ENCODE peak calls at places on chromosome 19, in ten cellular contexts. One of them, this sample, is unnamed.
A peak's percentile ranks its signal among the peaks of the same experiment; 100 is the strongest.

GRCh38 chr19:38434549-38435051 is 1.1 kb downstream of the RYR1 start:
- DNase-seq in gastrocnemius medialis: peak; percentile 97
- DNase-seq in endodermal cell: peak; percentile 88
- DNase-seq in esophagus squamous epithelium: no peak
- DNase-seq in heart right ventricle: peak; percentile 39
- DNase-seq in sigmoid colon: no peak
- DNase-seq in fibroblast of lung: no peak
- DNase-seq in K562: peak; percentile 71
- DNase-seq in right cardiac atrium: peak; percentile 73
- DNase-seq in tibial nerve: no peak
- DNase-seq in this sample: no peak

GRCh38 chr19:15256708-15257331 is 24.6 kb upstream of the EPHX3 start:
- DNase-seq in sigmoid colon: no peak
- DNase-seq in heart right ventricle: no peak
- DNase-seq in endodermal cell: no peak
- DNase-seq in tibial nerve: no peak
- DNase-seq in fibroblast of lung: no peak
- DNase-seq in K562: no peak
- DNase-seq in right cardiac atrium: peak; percentile 52
- DNase-seq in esophagus squamous epithelium: no peak
- DNase-seq in gastrocnemius medialis: no peak
- DNase-seq in this sample: no peak

GRCh38 chr19:33236696-33237390 is 11.2 kb upstream of the SLC7A10 start:
- DNase-seq in heart right ventricle: no peak
- DNase-seq in sigmoid colon: no peak
- DNase-seq in gastrocnemius medialis: no peak
- DNase-seq in esophagus squamous epithelium: no peak
- DNase-seq in K562: no peak
- DNase-seq in fibroblast of lung: no peak
- DNase-seq in endodermal cell: no peak
- DNase-seq in right cardiac atrium: no peak
- DNase-seq in tibial nerve: no peak
- DNase-seq in this sample: no peak

GRCh38 chr19:1465191-1466016 is 13.6 kb downstream of the C19orf25 start:
- DNase-seq in tibial nerve: no peak
- DNase-seq in heart right ventricle: peak; percentile 56
- DNase-seq in esophagus squamous epithelium: no peak
- DNase-seq in sigmoid colon: no peak
- DNase-seq in gastrocnemius medialis: no peak
- DNase-seq in fibroblast of lung: peak; percentile 39
- DNase-seq in endodermal cell: peak; percentile 89
- DNase-seq in K562: no peak
- DNase-seq in right cardiac atrium: peak; percentile 73
- DNase-seq in this sample: no peak

GRCh38 chr19:18161691-18162039 is 8.7 kb downstream of the PIK3R2 start:
- DNase-seq in heart right ventricle: no peak
- DNase-seq in tibial nerve: no peak
- DNase-seq in fibroblast of lung: no peak
- DNase-seq in esophagus squamous epithelium: no peak
- DNase-seq in right cardiac atrium: no peak
- DNase-seq in gastrocnemius medialis: no peak
- DNase-seq in K562: no peak
- DNase-seq in endodermal cell: no peak
- DNase-seq in sigmoid colon: no peak
- DNase-seq in this sample: no peak

GRCh38 chr19:54473071-54473941 is at the start of gene CDC42EP5:
- DNase-seq in heart right ventricle: peak; percentile 76
- DNase-seq in right cardiac atrium: peak; percentile 94
- DNase-seq in esophagus squamous epithelium: no peak
- DNase-seq in gastrocnemius medialis: peak; percentile 39
- DNase-seq in fibroblast of lung: peak; percentile 84
- DNase-seq in sigmoid colon: peak; percentile 91
- DNase-seq in endodermal cell: peak; percentile 61
- DNase-seq in tibial nerve: peak; percentile 62
- DNase-seq in K562: peak; percentile 53
- DNase-seq in this sample: no peak

GRCh38 chr19:13043285-13043684 is 48.0 kb downstream of the NFIX start:
- DNase-seq in fibroblast of lung: no peak
- DNase-seq in esophagus squamous epithelium: no peak
- DNase-seq in K562: no peak
- DNase-seq in tibial nerve: no peak
- DNase-seq in gastrocnemius medialis: peak; percentile 85
- DNase-seq in heart right ventricle: no peak
- DNase-seq in endodermal cell: no peak
- DNase-seq in sigmoid colon: no peak
- DNase-seq in right cardiac atrium: no peak
- DNase-seq in this sample: no peak

GRCh38 chr19:38759590-38760003 is 13.7 kb downstream of the LGALS7 start:
- DNase-seq in right cardiac atrium: no peak
- DNase-seq in heart right ventricle: no peak
- DNase-seq in fibroblast of lung: no peak
- DNase-seq in gastrocnemius medialis: no peak
- DNase-seq in endodermal cell: no peak
- DNase-seq in esophagus squamous epithelium: no peak
- DNase-seq in tibial nerve: no peak
- DNase-seq in K562: no peak
- DNase-seq in sigmoid colon: peak; percentile 55
- DNase-seq in this sample: no peak

GRCh38 chr19:4379383-4380253 is 20.7 kb downstream of the SH3GL1 start:
- DNase-seq in sigmoid colon: peak; percentile 71
- DNase-seq in tibial nerve: no peak
- DNase-seq in gastrocnemius medialis: peak; percentile 94
- DNase-seq in heart right ventricle: no peak
- DNase-seq in K562: no peak
- DNase-seq in right cardiac atrium: peak; percentile 53
- DNase-seq in esophagus squamous epithelium: no peak
- DNase-seq in fibroblast of lung: no peak
- DNase-seq in endodermal cell: no peak
- DNase-seq in this sample: peak; percentile 56

GRCh38 chr19:6062274-6062673 is 48.0 kb downstream of the RFX2 start:
- DNase-seq in heart right ventricle: no peak
- DNase-seq in endodermal cell: peak; percentile 31
- DNase-seq in tibial nerve: no peak
- DNase-seq in esophagus squamous epithelium: no peak
- DNase-seq in fibroblast of lung: no peak
- DNase-seq in gastrocnemius medialis: no peak
- DNase-seq in K562: no peak
- DNase-seq in sigmoid colon: no peak
- DNase-seq in right cardiac atrium: no peak
- DNase-seq in this sample: peak; percentile 22

GRCh38 chr19:48780684-48781391 is 25.5 kb downstream of the FGF21 start:
- DNase-seq in fibroblast of lung: peak; percentile 86
- DNase-seq in sigmoid colon: no peak
- DNase-seq in K562: peak; percentile 34
- DNase-seq in endodermal cell: no peak
- DNase-seq in esophagus squamous epithelium: no peak
- DNase-seq in right cardiac atrium: no peak
- DNase-seq in tibial nerve: no peak
- DNase-seq in gastrocnemius medialis: no peak
- DNase-seq in heart right ventricle: no peak
- DNase-seq in this sample: no peak

GRCh38 chr19:5011476-5012238 is 42.7 kb downstream of the KDM4B start:
- DNase-seq in sigmoid colon: no peak
- DNase-seq in gastrocnemius medialis: peak; percentile 12
- DNase-seq in tibial nerve: no peak
- DNase-seq in fibroblast of lung: no peak
- DNase-seq in heart right ventricle: no peak
- DNase-seq in right cardiac atrium: no peak
- DNase-seq in esophagus squamous epithelium: no peak
- DNase-seq in endodermal cell: no peak
- DNase-seq in K562: no peak
- DNase-seq in this sample: no peak

GRCh38 chr19:1512671-1513491 is at the start of gene ADAMTSL5:
- DNase-seq in sigmoid colon: no peak
- DNase-seq in K562: peak; percentile 84
- DNase-seq in gastrocnemius medialis: peak; percentile 60
- DNase-seq in endodermal cell: peak; percentile 78
- DNase-seq in esophagus squamous epithelium: no peak
- DNase-seq in right cardiac atrium: peak; percentile 88
- DNase-seq in fibroblast of lung: peak; percentile 50
- DNase-seq in tibial nerve: no peak
- DNase-seq in heart right ventricle: peak; percentile 67
- DNase-seq in this sample: peak; percentile 52

DNA sequence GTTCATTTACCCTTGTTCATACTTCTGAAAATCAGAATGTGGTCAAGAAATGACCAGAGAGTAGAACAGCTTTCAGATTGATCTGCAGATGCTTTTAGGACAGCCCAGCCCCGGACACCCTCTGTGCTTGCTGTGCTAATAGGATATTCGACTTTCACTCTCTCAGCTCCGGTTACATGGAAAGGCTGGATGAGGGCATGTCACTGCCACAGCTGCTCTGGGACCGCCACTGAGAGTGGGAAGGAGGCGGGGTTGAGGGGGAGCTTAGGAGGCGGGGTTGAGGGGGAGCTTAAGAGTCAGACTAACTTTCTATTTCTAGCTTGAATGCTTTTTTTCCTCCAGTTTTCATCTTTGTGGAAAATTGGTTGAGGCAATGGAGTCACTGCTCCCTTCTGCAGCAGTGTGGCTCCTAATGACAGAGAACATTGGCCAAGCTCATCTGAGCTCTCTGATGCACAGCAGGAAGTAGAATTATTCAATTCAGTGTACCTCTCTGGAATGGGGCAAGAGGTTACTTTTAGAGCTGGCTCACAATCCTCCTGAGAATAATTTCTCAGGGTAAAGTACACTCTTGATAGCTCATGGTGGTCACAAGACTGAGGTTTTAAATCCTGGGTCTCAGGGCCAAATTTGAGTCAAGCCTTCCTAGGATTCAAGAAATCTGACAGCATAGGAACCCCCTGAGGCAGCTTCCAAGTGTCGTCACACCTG is 74.6 kb upstream of the NPAS1 start:
- DNase-seq in endodermal cell: peak; percentile 84
- DNase-seq in tibial nerve: peak; percentile 57
- DNase-seq in fibroblast of lung: peak; percentile 66
- DNase-seq in right cardiac atrium: peak; percentile 88
- DNase-seq in esophagus squamous epithelium: no peak
- DNase-seq in sigmoid colon: peak; percentile 75
- DNase-seq in K562: no peak
- DNase-seq in heart right ventricle: peak; percentile 75
- DNase-seq in gastrocnemius medialis: peak; percentile 87
- DNase-seq in this sample: no peak
- H3K27ac ChIP-seq in endodermal cell: peak overlapping the region; percentile 89
- H3K27ac ChIP-seq in tibial nerve: peak overlapping the region; percentile 55
- H3K27ac ChIP-seq in fibroblast of lung: peak overlapping the region; percentile 71
- H3K27ac ChIP-seq in right cardiac atrium: peak overlapping the region; percentile 66
- H3K27ac ChIP-seq in esophagus squamous epithelium: no peak overlapping the region
- H3K27ac ChIP-seq in sigmoid colon: peak overlapping the region; percentile 71
- H3K27ac ChIP-seq in K562: no peak overlapping the region
- H3K27ac ChIP-seq in heart right ventricle: peak overlapping the region; percentile 21
- H3K27ac ChIP-seq in gastrocnemius medialis: peak overlapping the region; percentile 89
- H3K27ac ChIP-seq in this sample: no peak overlapping the region

GRCh38 chr19:23571175-23571574 is 115.8 kb downstream of the ZNF675 start:
- DNase-seq in esophagus squamous epithelium: no peak
- DNase-seq in endodermal cell: no peak
- DNase-seq in tibial nerve: no peak
- DNase-seq in right cardiac atrium: no peak
- DNase-seq in sigmoid colon: no peak
- DNase-seq in fibroblast of lung: no peak
- DNase-seq in heart right ventricle: no peak
- DNase-seq in K562: no peak
- DNase-seq in gastrocnemius medialis: no peak
- DNase-seq in this sample: no peak
- H3K9me3 ChIP-seq in esophagus squamous epithelium: peaks cover 23% of the 10 kb centered on the region
- H3K9me3 ChIP-seq in endodermal cell: peaks cover 54% of the 10 kb centered on the region
- H3K9me3 ChIP-seq in tibial nerve: no peaks in the 10 kb centered on the region
- H3K9me3 ChIP-seq in right cardiac atrium: peaks cover 12% of the 10 kb centered on the region
- H3K9me3 ChIP-seq in sigmoid colon: peaks cover 10% of the 10 kb centered on the region
- H3K9me3 ChIP-seq in fibroblast of lung: no peaks in the 10 kb centered on the region
- H3K9me3 ChIP-seq in heart right ventricle: no peaks in the 10 kb centered on the region
- H3K9me3 ChIP-seq in K562: peaks cover 2% of the 10 kb centered on the region
- H3K9me3 ChIP-seq in gastrocnemius medialis: no peaks in the 10 kb centered on the region
- H3K9me3 ChIP-seq in this sample: peaks cover 7% of the 10 kb centered on the region

DNA sequence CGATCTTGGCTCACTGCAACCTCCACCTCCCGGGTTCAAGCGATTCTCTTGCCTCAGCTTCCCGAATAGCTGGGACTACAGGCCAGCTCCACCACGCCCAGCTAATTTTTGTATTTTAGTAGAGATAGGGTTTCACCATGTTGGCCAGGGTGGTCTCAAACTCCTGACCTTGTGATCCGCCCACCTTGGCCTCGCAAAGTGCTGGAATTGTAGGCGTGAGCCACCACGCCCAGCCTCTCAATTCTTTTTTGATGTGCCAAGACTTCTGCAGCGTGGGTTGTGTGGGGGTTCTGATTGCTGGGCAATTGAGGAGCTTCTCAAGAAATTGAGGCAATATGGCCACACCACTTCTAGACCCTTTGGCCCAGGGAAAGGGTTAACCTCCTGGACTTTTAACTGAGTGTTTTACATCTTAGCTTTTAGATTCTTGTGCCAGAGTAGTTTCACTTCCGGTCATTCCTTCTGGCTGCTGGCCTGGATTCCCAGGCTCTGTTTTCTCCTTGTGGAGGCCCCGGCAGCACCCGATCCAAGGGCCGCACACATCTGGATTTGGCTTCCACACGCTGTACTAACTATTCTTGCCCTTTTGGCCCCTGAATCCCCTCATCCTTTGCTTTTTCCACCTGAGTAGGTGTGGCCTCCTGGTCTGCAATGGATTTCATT is 14.7 kb downstream of the SMARCA4 start:
- DNase-seq in esophagus squamous epithelium: no peak
- DNase-seq in fibroblast of lung: peak; percentile 77
- DNase-seq in tibial nerve: no peak
- DNase-seq in heart right ventricle: peak; percentile 53
- DNase-seq in gastrocnemius medialis: no peak
- DNase-seq in sigmoid colon: peak; percentile 83
- DNase-seq in K562: no peak
- DNase-seq in endodermal cell: no peak
- DNase-seq in right cardiac atrium: peak; percentile 86
- DNase-seq in this sample: no peak
- H3K4me3 ChIP-seq in esophagus squamous epithelium: peak overlapping the region; percentile 39
- H3K4me3 ChIP-seq in fibroblast of lung: peak overlapping the region; percentile 25
- H3K4me3 ChIP-seq in tibial nerve: peak overlapping the region; percentile 13
- H3K4me3 ChIP-seq in heart right ventricle: no peak overlapping the region
- H3K4me3 ChIP-seq in gastrocnemius medialis: peak overlapping the region; percentile 29
- H3K4me3 ChIP-seq in sigmoid colon: no peak overlapping the region
- H3K4me3 ChIP-seq in K562: no peak overlapping the region
- H3K4me3 ChIP-seq in endodermal cell: no peak overlapping the region
- H3K4me3 ChIP-seq in right cardiac atrium: no peak overlapping the region
- H3K4me3 ChIP-seq in this sample: no peak overlapping the region

DNA sequence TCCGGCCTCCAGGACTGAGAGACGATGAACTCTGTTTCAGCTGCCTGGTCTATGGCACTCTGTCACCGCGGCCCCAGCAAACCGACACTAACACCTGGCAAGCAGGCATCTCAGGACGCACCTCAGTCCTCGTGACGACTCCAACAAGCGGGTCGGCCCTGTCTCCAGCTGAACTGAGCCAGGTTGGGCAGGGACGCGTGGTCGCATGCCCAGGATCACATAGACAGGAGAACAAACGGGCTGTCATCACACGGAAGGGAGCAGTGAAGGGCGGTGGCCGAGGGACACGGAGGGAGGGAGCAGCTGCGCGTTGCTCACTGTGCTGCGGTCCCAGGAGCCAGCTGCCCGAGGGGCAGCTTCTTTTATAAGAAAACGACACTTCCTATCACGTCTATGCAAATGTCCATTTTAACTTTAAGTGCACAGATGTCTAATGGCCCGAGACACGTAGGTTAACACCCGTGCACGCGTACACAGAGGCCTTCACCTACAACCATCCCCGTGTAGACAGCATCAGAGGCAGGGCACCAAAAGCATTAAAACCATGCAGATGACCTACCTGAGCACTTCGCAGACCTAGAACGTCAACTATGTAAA is 8.9 kb downstream of the SGTA start:
- DNase-seq in heart right ventricle: peak; percentile 54
- DNase-seq in tibial nerve: no peak
- DNase-seq in fibroblast of lung: no peak
- DNase-seq in K562: no peak
- DNase-seq in gastrocnemius medialis: peak; percentile 32
- DNase-seq in endodermal cell: no peak
- DNase-seq in right cardiac atrium: no peak
- DNase-seq in esophagus squamous epithelium: no peak
- DNase-seq in sigmoid colon: no peak
- DNase-seq in this sample: no peak
- H3K27ac ChIP-seq in heart right ventricle: no peak overlapping the region
- H3K27ac ChIP-seq in tibial nerve: no peak overlapping the region
- H3K27ac ChIP-seq in fibroblast of lung: no peak overlapping the region
- H3K27ac ChIP-seq in K562: no peak overlapping the region
- H3K27ac ChIP-seq in gastrocnemius medialis: peak overlapping the region; percentile 90
- H3K27ac ChIP-seq in endodermal cell: peak overlapping the region; percentile 38
- H3K27ac ChIP-seq in right cardiac atrium: peak overlapping the region; percentile 26
- H3K27ac ChIP-seq in esophagus squamous epithelium: no peak overlapping the region
- H3K27ac ChIP-seq in sigmoid colon: peak overlapping the region; percentile 70
- H3K27ac ChIP-seq in this sample: no peak overlapping the region

This sample was measured in CD8-positive, alpha-beta memory T cell.